ENCODE peak calls at places on chromosomes 5 and 9, in nine cellular contexts. S is lower lobe of right lung, R is body of pancreas, F is transverse colon, G is thyroid gland, O is stomach, L is Panc1, Q is psoas muscle, B is tibial artery. P is an unnamed sample.

GRCh38 chr5:108311682-108312081 is 70.2 kb downstream of the FBXL17 start:
- DNase-seq in S (no peak), R (no peak), F (no peak), G (no peak), O (no peak), L (no peak), Q (no peak), B (no peak), P (no peak)

GRCh38 chr5:143065185-143065584 is 295.0 kb downstream of the ARHGAP26 start:
- DNase-seq in S (no peak), R (no peak), F (no peak), G (no peak), O (no peak), L (no peak), Q (no peak), B (no peak), P (no peak)

GRCh38 chr5:41524174-41524573 is 13.8 kb upstream of the PLCXD3 start:
- DNase-seq in S (no peak), R (no peak), F (no peak), G (no peak), O (no peak), L (no peak), Q (no peak), B (no peak), P (no peak)

GRCh38 chr5:174436805-174437204 is 287.6 kb upstream of the MSX2 start:
- DNase-seq in S (no peak), R (no peak), F (no peak), G (no peak), O (no peak), L (no peak), Q (no peak), B (no peak), P (no peak)

GRCh38 chr5:71978216-71978615 is 129.1 kb upstream of the MAP1B start:
- DNase-seq in S (no peak), R (no peak), F (no peak), G (no peak), O (no peak), L (no peak), Q (no peak), B (no peak), P (no peak)

GRCh38 chr9:127803507-127804352 is 1.0 kb downstream of the FPGS start:
- DNase-seq in S (peak; percentile 66), R (no peak), F (peak; percentile 47), G (peak; percentile 46), O (peak; percentile 53), L (no peak), Q (no peak), B (peak; percentile 79), P (no peak)

GRCh38 chr5:101995585-101995984 is 300.5 kb downstream of the SLCO4C1 start:
- DNase-seq in S (no peak), R (no peak), F (no peak), G (no peak), O (no peak), L (no peak), Q (no peak), B (no peak), P (peak; percentile 79)

GRCh38 chr9:87792831-87793288 is 66.9 kb downstream of the CTSL start:
- DNase-seq in S (peak; percentile 83), R (peak; percentile 20), F (peak; percentile 50), G (no peak), O (peak; percentile 40), L (no peak), Q (peak; percentile 77), B (peak; percentile 89), P (no peak)

GRCh38 chr5:150137997-150138396 is 17.6 kb downstream of the PDGFRB start:
- DNase-seq in S (no peak), R (no peak), F (no peak), G (peak; percentile 20), O (no peak), L (no peak), Q (no peak), B (peak; percentile 88), P (no peak)

GRCh38 chr5:150139334-150139733 is 16.3 kb downstream of the PDGFRB start:
- DNase-seq in S (no peak), R (no peak), F (no peak), G (no peak), O (no peak), L (no peak), Q (no peak), B (no peak), P (no peak)

GRCh38 chr5:150137168-150137957 is 18.3 kb downstream of the PDGFRB start:
- DNase-seq in S (no peak), R (no peak), F (no peak), G (no peak), O (peak; percentile 38), L (no peak), Q (no peak), B (no peak), P (peak; percentile 94)

GRCh38 chr5:150136841-150137167 is 18.8 kb downstream of the PDGFRB start:
- DNase-seq in S (no peak), R (no peak), F (no peak), G (no peak), O (no peak), L (no peak), Q (no peak), B (no peak), P (no peak)

DNA sequence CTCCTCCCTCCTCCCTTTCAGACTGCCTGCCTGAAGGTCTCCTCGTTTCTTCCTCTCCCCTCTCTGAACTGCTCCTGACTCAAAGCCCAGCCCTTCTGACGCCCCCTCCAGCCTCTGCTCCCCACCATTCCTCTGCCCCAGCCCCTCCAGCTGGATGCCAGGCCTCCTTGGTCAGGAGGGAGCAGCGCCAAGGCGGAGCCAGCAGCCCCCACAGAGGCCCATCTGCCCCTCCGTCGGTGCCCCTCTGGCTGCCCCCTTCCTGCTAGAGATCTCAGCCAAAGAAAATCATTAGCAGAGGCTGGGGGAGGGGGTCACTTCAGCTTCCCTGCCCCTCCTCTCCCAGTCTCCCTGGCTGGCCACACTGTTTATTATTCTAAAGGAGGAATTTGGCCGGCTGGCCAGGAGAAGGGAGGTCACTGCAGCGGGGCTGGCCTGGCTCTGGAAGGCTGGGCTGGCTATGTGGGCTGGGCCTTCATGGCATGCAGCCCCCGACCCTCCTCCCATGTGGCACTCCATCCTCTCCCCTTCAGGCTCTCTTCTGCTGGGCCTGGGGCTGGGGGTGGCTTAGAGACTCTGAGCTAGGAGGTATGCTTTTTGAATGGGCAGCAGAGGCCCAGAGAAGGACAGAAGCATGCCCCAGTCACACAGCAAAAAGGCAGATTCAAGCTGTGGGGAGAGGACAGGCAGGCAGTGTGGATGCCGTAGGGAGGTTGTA is 16.9 kb downstream of the PDGFRB start:
- DNase-seq in S (no peak), R (no peak), F (no peak), G (peak; percentile 73), O (peak; percentile 67), L (no peak), Q (peak; percentile 45), B (peak; percentile 95), P (peak; percentile 78)
- H3K4me1 ChIP-seq in S (peaks cover 61% of the 10 kb centered on the region), R (peaks cover 25% of the 10 kb centered on the region), F (peaks cover 34% of the 10 kb centered on the region), G (peaks cover 15% of the 10 kb centered on the region), O (peaks cover 73% of the 10 kb centered on the region), L (peaks cover 32% of the 10 kb centered on the region), Q (peaks cover 10% of the 10 kb centered on the region), B (peaks cover 95% of the 10 kb centered on the region), P (peaks cover 79% of the 10 kb centered on the region)

GRCh38 chr5:39169081-39169480 is 50.3 kb downstream of the FYB1 start:
- DNase-seq in S (no peak), R (no peak), F (no peak), G (no peak), O (no peak), L (no peak), Q (no peak), B (no peak), P (no peak)
- H3K4me1 ChIP-seq in S (no peaks in the 10 kb centered on the region), R (no peaks in the 10 kb centered on the region), F (no peaks in the 10 kb centered on the region), G (no peaks in the 10 kb centered on the region), O (peaks cover 4% of the 10 kb centered on the region), L (no peaks in the 10 kb centered on the region), Q (peaks cover 5% of the 10 kb centered on the region), B (no peaks in the 10 kb centered on the region), P (peaks cover 22% of the 10 kb centered on the region)

DNA sequence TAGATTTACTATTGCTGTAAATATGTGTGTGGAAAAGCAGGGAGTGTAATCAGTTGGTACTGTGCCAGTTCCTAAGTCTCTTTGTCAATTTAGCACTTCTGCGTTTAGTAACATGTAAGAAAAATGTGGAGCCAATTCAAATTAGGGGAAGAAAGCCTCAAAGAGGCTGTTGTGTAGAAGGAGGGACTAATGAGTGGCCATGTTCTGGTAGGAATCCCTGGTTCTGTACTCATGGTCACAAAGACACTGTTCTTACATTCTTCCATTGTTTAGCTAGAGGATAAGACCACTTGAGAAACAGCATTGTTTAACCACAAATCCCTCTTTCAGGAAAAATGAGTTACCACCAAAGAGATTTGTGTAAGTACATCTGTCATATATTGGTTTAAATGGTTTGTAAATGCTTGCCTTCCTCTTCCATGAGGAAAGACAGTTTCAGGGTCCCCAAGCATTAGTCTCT is 14.9 kb downstream of the ARHGEF28 start:
- DNase-seq in S (no peak), R (no peak), F (no peak), G (no peak), O (no peak), L (no peak), Q (no peak), B (no peak), P (no peak)
- H3K4me1 ChIP-seq in S (peaks cover 7% of the 10 kb centered on the region), R (peaks cover 54% of the 10 kb centered on the region), F (no peaks in the 10 kb centered on the region), G (peaks cover 40% of the 10 kb centered on the region), O (peaks cover 56% of the 10 kb centered on the region), L (peaks cover 75% of the 10 kb centered on the region), Q (no peaks in the 10 kb centered on the region), B (no peaks in the 10 kb centered on the region), P (no peaks in the 10 kb centered on the region)

GRCh38 chr9:111913159-111913558 is 16.5 kb downstream of the UGCG start:
- DNase-seq in S (no peak), R (no peak), F (no peak), G (no peak), O (no peak), L (no peak), Q (no peak), B (no peak), P (no peak)

GRCh38 chr9:111914749-111915424 is 18.3 kb downstream of the UGCG start:
- DNase-seq in S (no peak), R (no peak), F (no peak), G (no peak), O (no peak), L (no peak), Q (no peak), B (no peak), P (no peak)

GRCh38 chr9:111909444-111909843 is 12.8 kb downstream of the UGCG start:
- DNase-seq in S (no peak), R (no peak), F (no peak), G (no peak), O (no peak), L (no peak), Q (no peak), B (no peak), P (no peak)

GRCh38 chr9:111915425-111915758 is 18.8 kb downstream of the UGCG start:
- DNase-seq in S (no peak), R (no peak), F (no peak), G (no peak), O (no peak), L (no peak), Q (no peak), B (no peak), P (no peak)

GRCh38 chr9:111910428-111910827 is 13.8 kb downstream of the UGCG start:
- DNase-seq in S (no peak), R (no peak), F (no peak), G (no peak), O (no peak), L (no peak), Q (no peak), B (no peak), P (no peak)
- H3K4me1 ChIP-seq in S (peaks cover 50% of the 10 kb centered on the region), R (peaks cover 76% of the 10 kb centered on the region), F (peaks cover 20% of the 10 kb centered on the region), G (peaks cover 10% of the 10 kb centered on the region), O (peaks cover 97% of the 10 kb centered on the region), L (peaks cover 70% of the 10 kb centered on the region), Q (peaks cover 15% of the 10 kb centered on the region), B (peaks cover 25% of the 10 kb centered on the region), P (peaks cover 7% of the 10 kb centered on the region)

GRCh38 chr5:35919191-35919590 is 19.2 kb downstream of the CAPSL start:
- DNase-seq in S (no peak), R (no peak), F (no peak), G (no peak), O (no peak), L (no peak), Q (no peak), B (no peak), P (no peak)
- H3K4me1 ChIP-seq in S (no peaks in the 10 kb centered on the region), R (no peaks in the 10 kb centered on the region), F (no peaks in the 10 kb centered on the region), G (no peaks in the 10 kb centered on the region), O (no peaks in the 10 kb centered on the region), L (no peaks in the 10 kb centered on the region), Q (no peaks in the 10 kb centered on the region), B (no peaks in the 10 kb centered on the region), P (no peaks in the 10 kb centered on the region)

P was measured in Caco-2.